ENCODE peak calls at places on chromosomes 7 and 10, in eight cellular contexts. One of them, this sample, is unnamed.

GRCh38 chr7:94410471-94411466 is 16.1 kb downstream of the COL1A2 start:
- DNase-seq in left cardiac atrium: no peak
- DNase-seq in ascending aorta: no peak
- DNase-seq in HFFc6: no peak
- DNase-seq in head of caudate nucleus: no peak
- DNase-seq in bronchial epithelial cell: no peak
- DNase-seq in fibroblast of the conjunctiva: no peak
- DNase-seq in transverse colon: no peak
- DNase-seq in this sample: no peak

GRCh38 chr10:73997479-73997805 is 474 bp upstream of the VCL start:
- DNase-seq in head of caudate nucleus: no peak
- DNase-seq in ascending aorta: no peak
- DNase-seq in bronchial epithelial cell: no peak
- DNase-seq in transverse colon: peak; percentile 87
- DNase-seq in HFFc6: no peak
- DNase-seq in left cardiac atrium: no peak
- DNase-seq in fibroblast of the conjunctiva: no peak
- DNase-seq in this sample: peak; percentile 15

GRCh38 chr10:14530465-14530864 is 199.7 kb upstream of the FRMD4A start:
- DNase-seq in head of caudate nucleus: no peak
- DNase-seq in left cardiac atrium: no peak
- DNase-seq in bronchial epithelial cell: no peak
- DNase-seq in HFFc6: peak; percentile 29
- DNase-seq in transverse colon: no peak
- DNase-seq in ascending aorta: no peak
- DNase-seq in fibroblast of the conjunctiva: no peak
- DNase-seq in this sample: no peak

GRCh38 chr10:74439213-74439612 is 288.2 kb downstream of the ADK start:
- DNase-seq in head of caudate nucleus: no peak
- DNase-seq in bronchial epithelial cell: no peak
- DNase-seq in ascending aorta: no peak
- DNase-seq in transverse colon: no peak
- DNase-seq in HFFc6: no peak
- DNase-seq in fibroblast of the conjunctiva: no peak
- DNase-seq in left cardiac atrium: no peak
- DNase-seq in this sample: no peak

GRCh38 chr7:102468416-102469350 is 3.9 kb downstream of the LRWD1 start:
- DNase-seq in HFFc6: no peak
- DNase-seq in transverse colon: no peak
- DNase-seq in fibroblast of the conjunctiva: no peak
- DNase-seq in head of caudate nucleus: no peak
- DNase-seq in ascending aorta: no peak
- DNase-seq in bronchial epithelial cell: no peak
- DNase-seq in left cardiac atrium: peak; percentile 28
- DNase-seq in this sample: no peak

GRCh38 chr10:83012866-83013265 is 1126.4 kb upstream of the GHITM start:
- DNase-seq in head of caudate nucleus: no peak
- DNase-seq in transverse colon: no peak
- DNase-seq in ascending aorta: no peak
- DNase-seq in HFFc6: peak; percentile 18
- DNase-seq in fibroblast of the conjunctiva: no peak
- DNase-seq in bronchial epithelial cell: peak; percentile 3
- DNase-seq in left cardiac atrium: no peak
- DNase-seq in this sample: no peak

GRCh38 chr7:140898794-140899548 is 25.8 kb downstream of the BRAF start:
- DNase-seq in left cardiac atrium: no peak
- DNase-seq in head of caudate nucleus: no peak
- DNase-seq in ascending aorta: no peak
- DNase-seq in fibroblast of the conjunctiva: no peak
- DNase-seq in transverse colon: no peak
- DNase-seq in bronchial epithelial cell: peak; percentile 85
- DNase-seq in HFFc6: peak; percentile 13
- DNase-seq in this sample: no peak

GRCh38 chr7:148962823-148963582 is 65.3 kb downstream of the PDIA4 start:
- DNase-seq in transverse colon: peak; percentile 73
- DNase-seq in fibroblast of the conjunctiva: no peak
- DNase-seq in head of caudate nucleus: peak; percentile 81
- DNase-seq in HFFc6: peak; percentile 60
- DNase-seq in bronchial epithelial cell: peak; percentile 63
- DNase-seq in left cardiac atrium: peak; percentile 68
- DNase-seq in ascending aorta: no peak
- DNase-seq in this sample: no peak

GRCh38 chr10:16986406-16987128 is 143.0 kb downstream of the CUBN start:
- DNase-seq in fibroblast of the conjunctiva: no peak
- DNase-seq in HFFc6: peak; percentile 88
- DNase-seq in head of caudate nucleus: no peak
- DNase-seq in left cardiac atrium: no peak
- DNase-seq in bronchial epithelial cell: peak; percentile 46
- DNase-seq in ascending aorta: no peak
- DNase-seq in transverse colon: no peak
- DNase-seq in this sample: no peak

GRCh38 chr7:79064187-79064823 is 389.2 kb downstream of the MAGI2 start:
- DNase-seq in fibroblast of the conjunctiva: no peak
- DNase-seq in left cardiac atrium: no peak
- DNase-seq in head of caudate nucleus: no peak
- DNase-seq in bronchial epithelial cell: no peak
- DNase-seq in transverse colon: no peak
- DNase-seq in ascending aorta: no peak
- DNase-seq in HFFc6: no peak
- DNase-seq in this sample: no peak

GRCh38 chr7:144670251-144670650 is 165.6 kb downstream of the TPK1 start:
- DNase-seq in transverse colon: no peak
- DNase-seq in ascending aorta: no peak
- DNase-seq in left cardiac atrium: no peak
- DNase-seq in fibroblast of the conjunctiva: peak; percentile 49
- DNase-seq in head of caudate nucleus: no peak
- DNase-seq in bronchial epithelial cell: peak; percentile 46
- DNase-seq in HFFc6: no peak
- DNase-seq in this sample: no peak

GRCh38 chr7:105024734-105025133 is 10.7 kb downstream of the KMT2E start:
- DNase-seq in bronchial epithelial cell: peak; percentile 75
- DNase-seq in HFFc6: peak; percentile 72
- DNase-seq in fibroblast of the conjunctiva: no peak
- DNase-seq in left cardiac atrium: no peak
- DNase-seq in transverse colon: no peak
- DNase-seq in ascending aorta: no peak
- DNase-seq in head of caudate nucleus: no peak
- DNase-seq in this sample: no peak

GRCh38 chr10:125113661-125114388 is 46.5 kb downstream of the CTBP2 start:
- DNase-seq in ascending aorta: no peak
- DNase-seq in head of caudate nucleus: no peak
- DNase-seq in transverse colon: no peak
- DNase-seq in HFFc6: peak; percentile 76
- DNase-seq in left cardiac atrium: no peak
- DNase-seq in fibroblast of the conjunctiva: no peak
- DNase-seq in bronchial epithelial cell: no peak
- DNase-seq in this sample: no peak

GRCh38 chr7:41573881-41574280 is 129.0 kb downstream of the INHBA start:
- DNase-seq in bronchial epithelial cell: no peak
- DNase-seq in fibroblast of the conjunctiva: no peak
- DNase-seq in transverse colon: no peak
- DNase-seq in ascending aorta: no peak
- DNase-seq in HFFc6: no peak
- DNase-seq in left cardiac atrium: no peak
- DNase-seq in head of caudate nucleus: no peak
- DNase-seq in this sample: no peak

GRCh38 chr7:123712619-123713018 is 36.2 kb downstream of the WASL start:
- DNase-seq in head of caudate nucleus: no peak
- DNase-seq in fibroblast of the conjunctiva: no peak
- DNase-seq in ascending aorta: no peak
- DNase-seq in transverse colon: no peak
- DNase-seq in HFFc6: peak; percentile 41
- DNase-seq in bronchial epithelial cell: no peak
- DNase-seq in left cardiac atrium: no peak
- DNase-seq in this sample: no peak

GRCh38 chr7:20114463-20114862 is 102.7 kb downstream of the MACC1 start:
- DNase-seq in bronchial epithelial cell: no peak
- DNase-seq in ascending aorta: peak; percentile 8
- DNase-seq in head of caudate nucleus: peak; percentile 17
- DNase-seq in transverse colon: peak; percentile 13
- DNase-seq in left cardiac atrium: no peak
- DNase-seq in HFFc6: no peak
- DNase-seq in fibroblast of the conjunctiva: no peak
- DNase-seq in this sample: no peak

GRCh38 chr10:5775705-5776104 is 37.5 kb downstream of the GDI2 start:
- DNase-seq in fibroblast of the conjunctiva: no peak
- DNase-seq in HFFc6: no peak
- DNase-seq in ascending aorta: peak; percentile 15
- DNase-seq in bronchial epithelial cell: no peak
- DNase-seq in head of caudate nucleus: no peak
- DNase-seq in left cardiac atrium: peak; percentile 32
- DNase-seq in transverse colon: peak; percentile 37
- DNase-seq in this sample: no peak

GRCh38 chr10:9081988-9082387 is 1027.5 kb downstream of the GATA3 start:
- DNase-seq in transverse colon: no peak
- DNase-seq in HFFc6: no peak
- DNase-seq in left cardiac atrium: no peak
- DNase-seq in fibroblast of the conjunctiva: no peak
- DNase-seq in bronchial epithelial cell: no peak
- DNase-seq in ascending aorta: no peak
- DNase-seq in head of caudate nucleus: no peak
- DNase-seq in this sample: no peak